ENCODE peak calls at places on chromosome 5, in five cellular contexts. J is GM20000; Y is RWPE1; D is CD4-positive, alpha-beta T cell; S is CD8-positive, alpha-beta T cell. I is an unnamed sample.

GRCh38 chr5:86880785-86881492 is 263.2 kb downstream of the COX7C start:
- DNase-seq in J (peak), Y (peak), D (peak), S (peak), I (no peak)

GRCh38 chr5:107555425-107556090 is 115.2 kb downstream of the EFNA5 start:
- DNase-seq in J (no peak), Y (peak), D (no peak), S (no peak), I (no peak)

GRCh38 chr5:179161901-179162300 is 101.7 kb downstream of the ZNF354C start:
- DNase-seq in J (no peak), Y (no peak), D (no peak), S (no peak), I (no peak)

GRCh38 chr5:106962464-106963230 is 708.1 kb downstream of the EFNA5 start:
- DNase-seq in J (no peak), Y (no peak), D (no peak), S (no peak), I (no peak)

GRCh38 chr5:163571755-163572154 is 66.3 kb downstream of the MAT2B start:
- DNase-seq in J (no peak), Y (peak), D (no peak), S (no peak), I (no peak)

GRCh38 chr5:145960848-145961600 is 24.6 kb downstream of the SH3RF2 start:
- DNase-seq in J (no peak), Y (peak), D (no peak), S (no peak), I (no peak)

GRCh38 chr5:149837680-149838269 is 106.8 kb downstream of the PDE6A start:
- DNase-seq in J (no peak), Y (peak), D (no peak), S (no peak), I (no peak)

GRCh38 chr5:144202072-144202471 is 31.4 kb downstream of the KCTD16 start:
- DNase-seq in J (no peak), Y (no peak), D (no peak), S (no peak), I (no peak)

GRCh38 chr5:178672635-178673034 is 45.8 kb upstream of the CLK4 start:
- DNase-seq in J (no peak), Y (no peak), D (no peak), S (no peak), I (no peak)

GRCh38 chr5:88683506-88684135 is 199.4 kb downstream of the MEF2C start:
- DNase-seq in J (no peak), Y (no peak), D (no peak), S (no peak), I (no peak)
- TF ChIP-seq CTCF in J (no peak), Y (no peak), D (no peak), S (no peak), I (no peak)

GRCh38 chr5:2430606-2431005 is 320.9 kb downstream of the IRX2 start:
- DNase-seq in J (no peak), Y (no peak), D (no peak), S (no peak), I (no peak)
- TF ChIP-seq CTCF in J (no peak), Y (no peak), D (no peak), S (no peak), I (no peak)

GRCh38 chr5:53490747-53491146 is 10.3 kb downstream of the FST start:
- DNase-seq in J (no peak), Y (peak), D (no peak), S (no peak), I (no peak)

GRCh38 chr5:53482717-53483638 is 2.5 kb downstream of the FST start:
- DNase-seq in J (peak), Y (peak), D (no peak), S (peak), I (peak)

GRCh38 chr5:53481887-53482716 is 1.7 kb downstream of the FST start:
- DNase-seq in J (peak), Y (peak), D (peak), S (peak), I (peak)

GRCh38 chr5:53488195-53488594 is 7.8 kb downstream of the FST start:
- DNase-seq in J (no peak), Y (no peak), D (no peak), S (no peak), I (no peak)

GRCh38 chr5:53487436-53487835 is 7.0 kb downstream of the FST start:
- DNase-seq in J (no peak), Y (no peak), D (no peak), S (no peak), I (no peak)
- TF ChIP-seq CTCF in J (no peak), Y (no peak), D (no peak), S (no peak), I (no peak)

GRCh38 chr5:74786851-74787250 is 19.8 kb downstream of the NSA2 start:
- DNase-seq in J (no peak), Y (no peak), D (no peak), S (no peak), I (no peak)
- TF ChIP-seq CTCF in J (no peak), Y (no peak), D (no peak), S (no peak), I (no peak)

GRCh38 chr5:40780199-40780598 is 18.0 kb downstream of the PRKAA1 start:
- DNase-seq in J (no peak), Y (peak), D (no peak), S (no peak), I (no peak)
- TF ChIP-seq CTCF in J (no peak), Y (no peak), D (no peak), S (no peak), I (no peak)

GRCh38 chr5:156020650-156021049 is 306.3 kb upstream of the SGCD start:
- DNase-seq in J (no peak), Y (no peak), D (no peak), S (no peak), I (no peak)

GRCh38 chr5:156019786-156020185 is 307.2 kb upstream of the SGCD start:
- DNase-seq in J (no peak), Y (no peak), D (no peak), S (no peak), I (no peak)

GRCh38 chr5:156015137-156015536 is 311.8 kb upstream of the SGCD start:
- DNase-seq in J (no peak), Y (no peak), D (no peak), S (no peak), I (no peak)
- TF ChIP-seq CTCF in J (no peak), Y (no peak), D (no peak), S (no peak), I (no peak)

GRCh38 chr5:171323806-171324632 is 15.0 kb downstream of the TLX3 start:
- DNase-seq in J (no peak), Y (no peak), D (no peak), S (no peak), I (peak)
- TF ChIP-seq CTCF in J (no peak), Y (no peak), D (no peak), S (no peak), I (no peak)

GRCh38 chr5:100900142-100900795 is 2.8 kb downstream of the ST8SIA4 start:
- DNase-seq in J (peak), Y (no peak), D (no peak), S (peak), I (no peak)
- TF ChIP-seq CTCF in J (no peak), Y (no peak), D (peak), S (peak), I (no peak)

GRCh38 chr5:109688647-109688998 is 1.1 kb upstream of the MAN2A1 start:
- DNase-seq in J (peak), Y (no peak), D (no peak), S (no peak), I (no peak)
- TF ChIP-seq CTCF in J (no peak), Y (peak), D (no peak), S (peak), I (no peak)